ENCODE peak calls at places on chromosomes 12 and 14, in four cellular contexts. Z, W, Q and Y are unnamed samples.

GRCh38 chr14:70642313-70643235 is 858 bp downstream of the TTC9 start:
- DNase-seq in Z (peak; percentile 81), W (peak; percentile 18), Q (no peak), Y (no peak)

GRCh38 chr14:96660135-96660534 is 137.0 kb upstream of the VRK1 start:
- DNase-seq in Z (no peak), W (no peak), Q (no peak), Y (no peak)

GRCh38 chr14:47993883-47994282 is 318.5 kb upstream of the MDGA2 start:
- DNase-seq in Z (no peak), W (no peak), Q (no peak), Y (no peak)

GRCh38 chr12:119460876-119461275 is 126.3 kb downstream of the CCDC60 start:
- DNase-seq in Z (no peak), W (no peak), Q (no peak), Y (no peak)

GRCh38 chr12:5904969-5905368 is 40.1 kb downstream of the ANO2 start:
- DNase-seq in Z (no peak), W (no peak), Q (no peak), Y (no peak)

GRCh38 chr12:87116778-87117177 is 860.6 kb upstream of the MGAT4C start:
- DNase-seq in Z (no peak), W (no peak), Q (no peak), Y (no peak)

GRCh38 chr12:90244232-90244631 is 535.6 kb upstream of the ATP2B1 start:
- DNase-seq in Z (no peak), W (no peak), Q (no peak), Y (no peak)

GRCh38 chr14:88559852-88560251 is 3.0 kb upstream of the ZC3H14 start:
- DNase-seq in Z (no peak), W (no peak), Q (no peak), Y (no peak)

GRCh38 chr12:52976574-52977071 is 27.7 kb downstream of the KRT18 start:
- DNase-seq in Z (no peak), W (no peak), Q (no peak), Y (no peak)

GRCh38 chr12:53207042-53207441 is at the start of gene ITGB7:
- DNase-seq in Z (peak; percentile 69), W (no peak), Q (no peak), Y (no peak)

GRCh38 chr14:50741571-50741970 is 73.5 kb upstream of the SAV1 start:
- DNase-seq in Z (peak; percentile 38), W (no peak), Q (no peak), Y (no peak)

GRCh38 chr12:6899837-6900519 is 4.6 kb upstream of the LRRC23 start:
- DNase-seq in Z (no peak), W (no peak), Q (peak; percentile 62), Y (peak; percentile 51)

GRCh38 chr12:113581342-113581741 is 109.7 kb upstream of the LHX5 start:
- DNase-seq in Z (no peak), W (no peak), Q (no peak), Y (no peak)

GRCh38 chr12:54217309-54217661 is 28.5 kb upstream of the SMUG1 start:
- DNase-seq in Z (no peak), W (no peak), Q (no peak), Y (no peak)

GRCh38 chr14:32785585-32785984 is 153.1 kb upstream of the NPAS3 start:
- DNase-seq in Z (no peak), W (no peak), Q (no peak), Y (no peak)

GRCh38 chr14:71327691-71328090 is 420.4 kb downstream of the PCNX1 start:
- DNase-seq in Z (no peak), W (no peak), Q (no peak), Y (no peak)

GRCh38 chr12:114041136-114041535 is 75.0 kb upstream of the RBM19 start:
- DNase-seq in Z (no peak), W (no peak), Q (no peak), Y (no peak)

GRCh38 chr14:67962215-67962644 is 142.7 kb downstream of the RAD51B start:
- DNase-seq in Z (peak; percentile 63), W (no peak), Q (no peak), Y (no peak)

GRCh38 chr12:47828967-47829482 is 9.3 kb upstream of the HDAC7 start:
- DNase-seq in Z (no peak), W (peak; percentile 83), Q (peak; percentile 87), Y (peak; percentile 79)

GRCh38 chr14:105860615-105861580 is 334.5 kb downstream of the TMEM121 start:
- DNase-seq in Z (peak; percentile 42), W (no peak), Q (no peak), Y (peak; percentile 1)

GRCh38 chr14:101624579-101624978 is 63.3 kb downstream of the DIO3 start:
- DNase-seq in Z (no peak), W (no peak), Q (no peak), Y (no peak)

GRCh38 chr12:106084048-106084671 is 54.6 kb downstream of the NUAK1 start:
- DNase-seq in Z (no peak), W (no peak), Q (no peak), Y (no peak)

GRCh38 chr14:74959596-74960180 is 4.3 kb upstream of the PGF start:
- DNase-seq in Z (no peak), W (no peak), Q (no peak), Y (no peak)

GRCh38 chr14:72850360-72850759 is 43.5 kb downstream of the DPF3 start:
- DNase-seq in Z (no peak), W (no peak), Q (no peak), Y (no peak)

GRCh38 chr12:113347892-113348291 is 10.5 kb upstream of the PLBD2 start:
- DNase-seq in Z (no peak), W (no peak), Q (no peak), Y (no peak)

GRCh38 chr12:103401421-103401820 is 94.3 kb downstream of the C12orf42 start:
- DNase-seq in Z (no peak), W (no peak), Q (no peak), Y (no peak)

GRCh38 chr12:127928615-127929014 is 338.4 kb upstream of the TMEM132C start:
- DNase-seq in Z (no peak), W (no peak), Q (no peak), Y (no peak)
- H3K4me3 ChIP-seq in Z (no peak overlapping the region), W (no peak overlapping the region), Q (no peak overlapping the region), Y (no peak overlapping the region)

DNA sequence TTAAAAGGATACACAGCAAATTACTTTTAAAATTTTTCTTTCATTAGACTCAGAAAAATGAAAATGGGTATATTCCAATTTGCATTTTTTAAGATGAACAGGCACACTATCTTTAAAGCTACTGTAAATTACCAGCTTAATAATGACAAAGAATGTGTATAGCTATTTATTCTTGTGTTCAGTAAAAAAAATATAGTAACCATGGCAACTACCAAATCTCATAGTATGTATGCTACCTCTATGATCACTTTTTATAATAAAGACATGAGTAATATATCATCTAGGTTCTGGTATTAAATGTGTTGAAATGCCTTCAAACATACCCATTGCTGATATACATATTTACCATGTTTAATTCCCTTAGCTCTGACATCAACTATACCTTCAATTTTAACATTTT is 383.2 kb downstream of the FOXG1 start:
- DNase-seq in Z (no peak), W (no peak), Q (no peak), Y (no peak)
- TF ChIP-seq CTCF in Z (no peak), W (no peak), Q (no peak), Y (no peak)

GRCh38 chr12:46367351-46368029 is 5.1 kb downstream of the SLC38A2 start:
- DNase-seq in Z (no peak), W (no peak), Q (no peak), Y (no peak)
- H3K4me3 ChIP-seq in Z (no peak overlapping the region), W (peak overlapping the region; percentile 94), Q (peak overlapping the region; percentile 0), Y (peak overlapping the region; percentile 72)

DNA sequence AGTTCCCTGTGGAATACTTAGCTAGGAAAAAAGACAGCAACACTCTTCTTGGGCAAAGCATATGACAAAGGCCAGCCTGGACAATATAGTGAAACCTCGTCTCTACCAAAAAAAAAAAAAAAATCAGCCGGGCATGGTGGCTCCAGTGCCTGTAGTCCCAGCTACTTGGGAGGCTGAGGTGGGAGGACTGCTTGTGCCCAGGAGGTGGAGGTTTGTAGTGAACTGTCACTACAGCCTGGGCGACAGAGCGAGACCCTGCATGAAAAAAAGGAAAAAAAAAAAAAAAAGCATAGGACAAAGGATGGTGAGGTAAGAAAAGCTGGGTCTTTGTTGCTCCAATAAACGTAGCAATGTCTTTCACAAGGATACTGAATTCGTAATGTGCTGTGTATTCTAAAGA is 1.1 kb downstream of the TXNDC16 start:
- DNase-seq in Z (no peak), W (no peak), Q (no peak), Y (no peak)
- TF ChIP-seq CTCF in Z (no peak), W (no peak), Q (no peak), Y (no peak)

GRCh38 chr12:2227360-2227759 is 174.6 kb downstream of the CACNA1C start:
- DNase-seq in Z (no peak), W (no peak), Q (no peak), Y (no peak)
- H3K4me3 ChIP-seq in Z (no peak overlapping the region), W (no peak overlapping the region), Q (no peak overlapping the region), Y (no peak overlapping the region)